ENCODE peak calls at places on chromosomes 6 and 20, in six cellular contexts. One of them, this sample, is unnamed.

GRCh38 chr6:100568255-100568654 is 103.5 kb upstream of the SIM1 start:
- DNase-seq in Calu3: no peak
- DNase-seq in mucosa of descending colon: no peak
- DNase-seq in right atrium auricular region: no peak
- DNase-seq in iPS DF 6.9: no peak
- DNase-seq in NCI-H524: no peak
- DNase-seq in this sample: no peak

GRCh38 chr6:37860226-37860839 is 40.8 kb downstream of the ZFAND3 start:
- DNase-seq in Calu3: peak
- DNase-seq in mucosa of descending colon: no peak
- DNase-seq in right atrium auricular region: no peak
- DNase-seq in iPS DF 6.9: no peak
- DNase-seq in NCI-H524: peak
- DNase-seq in this sample: no peak

GRCh38 chr6:25956231-25956630 is 6.4 kb upstream of the TRIM38 start:
- DNase-seq in Calu3: no peak
- DNase-seq in mucosa of descending colon: no peak
- DNase-seq in right atrium auricular region: no peak
- DNase-seq in iPS DF 6.9: no peak
- DNase-seq in NCI-H524: no peak
- DNase-seq in this sample: no peak

GRCh38 chr6:7112741-7113313 is 5.1 kb downstream of the RREB1 start:
- DNase-seq in Calu3: peak
- DNase-seq in mucosa of descending colon: peak
- DNase-seq in right atrium auricular region: no peak
- DNase-seq in iPS DF 6.9: no peak
- DNase-seq in NCI-H524: no peak
- DNase-seq in this sample: peak

GRCh38 chr6:134992155-134992554 is 42.3 kb upstream of the ALDH8A1 start:
- DNase-seq in Calu3: no peak
- DNase-seq in mucosa of descending colon: no peak
- DNase-seq in right atrium auricular region: no peak
- DNase-seq in iPS DF 6.9: no peak
- DNase-seq in NCI-H524: no peak
- DNase-seq in this sample: no peak

GRCh38 chr20:4633780-4634179 is 87.9 kb upstream of the PRND start:
- DNase-seq in Calu3: no peak
- DNase-seq in mucosa of descending colon: no peak
- DNase-seq in right atrium auricular region: no peak
- DNase-seq in iPS DF 6.9: no peak
- DNase-seq in NCI-H524: no peak
- DNase-seq in this sample: no peak

GRCh38 chr20:50924261-50924660 is 7.0 kb downstream of the ADNP start:
- DNase-seq in Calu3: no peak
- DNase-seq in mucosa of descending colon: no peak
- DNase-seq in right atrium auricular region: no peak
- DNase-seq in iPS DF 6.9: no peak
- DNase-seq in NCI-H524: no peak
- DNase-seq in this sample: no peak

GRCh38 chr20:43911066-43911465 is 3.6 kb upstream of the TOX2 start:
- DNase-seq in Calu3: no peak
- DNase-seq in mucosa of descending colon: no peak
- DNase-seq in right atrium auricular region: no peak
- DNase-seq in iPS DF 6.9: no peak
- DNase-seq in NCI-H524: no peak
- DNase-seq in this sample: no peak

GRCh38 chr6:63451238-63451637 is 121.0 kb upstream of the LOC128125822 start:
- DNase-seq in Calu3: no peak
- DNase-seq in mucosa of descending colon: no peak
- DNase-seq in right atrium auricular region: no peak
- DNase-seq in iPS DF 6.9: no peak
- DNase-seq in NCI-H524: no peak
- DNase-seq in this sample: no peak

GRCh38 chr6:14228571-14228970 is 111.0 kb downstream of the CD83 start:
- DNase-seq in Calu3: no peak
- DNase-seq in mucosa of descending colon: no peak
- DNase-seq in right atrium auricular region: no peak
- DNase-seq in iPS DF 6.9: no peak
- DNase-seq in NCI-H524: no peak
- DNase-seq in this sample: no peak

GRCh38 chr6:167764215-167764614 is 62.5 kb upstream of the AFDN start:
- DNase-seq in Calu3: no peak
- DNase-seq in mucosa of descending colon: no peak
- DNase-seq in right atrium auricular region: no peak
- DNase-seq in iPS DF 6.9: no peak
- DNase-seq in NCI-H524: no peak
- DNase-seq in this sample: no peak

GRCh38 chr20:56429496-56429895 is 17.4 kb downstream of the CASS4 start:
- DNase-seq in Calu3: no peak
- DNase-seq in mucosa of descending colon: no peak
- DNase-seq in right atrium auricular region: no peak
- DNase-seq in iPS DF 6.9: no peak
- DNase-seq in NCI-H524: no peak
- DNase-seq in this sample: no peak

GRCh38 chr6:130670142-130670541 is 157.1 kb upstream of the SMLR1 start:
- DNase-seq in Calu3: no peak
- DNase-seq in mucosa of descending colon: no peak
- DNase-seq in right atrium auricular region: no peak
- DNase-seq in iPS DF 6.9: no peak
- DNase-seq in NCI-H524: peak
- DNase-seq in this sample: no peak

GRCh38 chr6:46990031-46990644 is 52.0 kb downstream of the ADGRF1 start:
- DNase-seq in Calu3: no peak
- DNase-seq in mucosa of descending colon: no peak
- DNase-seq in right atrium auricular region: no peak
- DNase-seq in iPS DF 6.9: no peak
- DNase-seq in NCI-H524: no peak
- DNase-seq in this sample: no peak

GRCh38 chr6:35178932-35179832 is 34.6 kb upstream of the SCUBE3 start:
- DNase-seq in Calu3: no peak
- DNase-seq in mucosa of descending colon: no peak
- DNase-seq in right atrium auricular region: no peak
- DNase-seq in iPS DF 6.9: no peak
- DNase-seq in NCI-H524: no peak
- DNase-seq in this sample: no peak